ENCODE peak calls at places on chromosome 21, in five cellular contexts. P is HepG2, H is A549, Z is K562, X is stomach. A is an unnamed sample.

GRCh38 chr21:29077651-29078090 is 4.2 kb upstream of the CCT8 start:
- DNase-seq in P (no peak), H (peak), Z (no peak), X (no peak), A (no peak)

GRCh38 chr21:36768496-36768895 is 69.6 kb downstream of the SIM2 start:
- DNase-seq in P (no peak), H (no peak), Z (no peak), X (no peak), A (no peak)

GRCh38 chr21:45833437-45833836 is 148.1 kb upstream of the COL6A1 start:
- DNase-seq in P (no peak), H (no peak), Z (no peak), X (no peak), A (no peak)

GRCh38 chr21:28822882-28823335 is 169.8 kb downstream of the LTN1 start:
- DNase-seq in P (peak), H (no peak), Z (no peak), X (no peak), A (peak)

GRCh38 chr21:29343517-29343916 is 44.8 kb downstream of the BACH1 start:
- DNase-seq in P (no peak), H (no peak), Z (no peak), X (no peak), A (no peak)

GRCh38 chr21:45845790-45846130 is 135.8 kb upstream of the COL6A1 start:
- DNase-seq in P (no peak), H (no peak), Z (no peak), X (peak), A (no peak)

GRCh38 chr21:17688912-17689874 is 76.5 kb upstream of the BTG3 start:
- DNase-seq in P (peak), H (peak), Z (peak), X (peak), A (peak)

GRCh38 chr21:18840239-18840638 is 436.7 kb upstream of the TMPRSS15 start:
- DNase-seq in P (no peak), H (peak), Z (peak), X (no peak), A (no peak)

GRCh38 chr21:42850866-42851391 is 28.4 kb downstream of the WDR4 start:
- DNase-seq in P (no peak), H (peak), Z (peak), X (peak), A (no peak)

GRCh38 chr21:27735699-27736098 is 768.8 kb upstream of the ADAMTS5 start:
- DNase-seq in P (no peak), H (no peak), Z (no peak), X (no peak), A (no peak)

GRCh38 chr21:26686278-26686677 is 113.2 kb upstream of the CYYR1 start:
- DNase-seq in P (no peak), H (peak), Z (no peak), X (no peak), A (no peak)

GRCh38 chr21:45353200-45353599 is 51.8 kb upstream of the COL18A1 start:
- DNase-seq in P (no peak), H (no peak), Z (no peak), X (no peak), A (no peak)

GRCh38 chr21:44301093-44301492 is 1.2 kb downstream of the PFKL start:
- DNase-seq in P (no peak), H (no peak), Z (no peak), X (no peak), A (no peak)

GRCh38 chr21:44299085-44299457 is 782 bp upstream of the PFKL start:
- DNase-seq in P (no peak), H (no peak), Z (no peak), X (no peak), A (no peak)

GRCh38 chr21:44298301-44298700 is 1.6 kb upstream of the PFKL start:
- DNase-seq in P (peak), H (no peak), Z (no peak), X (no peak), A (no peak)

GRCh38 chr21:44300262-44300959 is 558 bp downstream of the PFKL start:
- DNase-seq in P (peak), H (peak), Z (peak), X (peak), A (peak)

DNA sequence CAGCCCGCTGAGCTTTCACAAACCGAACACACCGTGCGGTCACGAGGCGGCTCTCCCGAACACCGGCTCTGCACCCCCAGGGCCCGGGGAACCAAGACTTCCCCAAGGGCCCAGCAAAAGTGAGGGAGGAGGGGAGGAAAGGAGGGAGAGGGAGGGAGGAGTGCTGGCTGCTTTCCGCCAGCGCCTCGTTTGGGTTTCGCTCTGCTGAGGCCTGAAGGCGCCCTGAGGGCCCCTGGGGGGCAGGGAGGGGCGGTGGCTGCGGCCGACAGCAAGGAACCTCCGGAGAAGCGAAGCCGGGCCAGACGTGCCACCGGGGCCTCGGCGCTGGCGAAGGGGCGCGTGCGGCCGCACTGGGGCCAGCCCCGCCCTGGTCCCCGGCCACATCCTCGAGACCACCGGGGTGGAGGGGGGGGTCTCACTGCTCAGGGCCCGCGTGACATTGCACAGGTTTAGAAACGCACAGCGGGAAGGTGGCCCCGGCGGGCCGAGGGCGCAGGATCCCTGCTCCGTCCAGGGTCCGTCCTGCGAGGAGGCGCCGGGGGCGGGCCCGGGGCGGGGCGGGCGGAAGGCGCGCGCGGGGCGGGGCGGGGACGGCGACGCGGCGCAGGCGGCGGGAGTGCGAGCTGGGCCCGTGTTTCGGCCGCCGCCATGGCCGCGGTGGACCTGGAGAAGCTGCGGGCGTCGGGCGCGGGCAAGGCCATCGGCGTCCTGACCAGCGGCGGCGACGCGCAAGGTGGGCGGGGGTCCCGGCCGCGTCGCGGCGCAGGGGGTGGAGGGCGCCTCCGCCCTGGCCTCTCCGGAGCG is at the start of gene PFKL:
- DNase-seq in P (peak), H (peak), Z (peak), X (peak), A (peak)
- TF ChIP-seq POLR2A in P (peak), H (peak), Z (no peak), X (no peak), A (peak)

GRCh38 chr21:15130751-15131150 is 66.0 kb upstream of the NRIP1 start:
- DNase-seq in P (no peak), H (no peak), Z (no peak), X (no peak), A (no peak)
- H3K4me3 ChIP-seq in P (no peak), H (no peak), Z (no peak), X (no peak), A (no peak)

DNA sequence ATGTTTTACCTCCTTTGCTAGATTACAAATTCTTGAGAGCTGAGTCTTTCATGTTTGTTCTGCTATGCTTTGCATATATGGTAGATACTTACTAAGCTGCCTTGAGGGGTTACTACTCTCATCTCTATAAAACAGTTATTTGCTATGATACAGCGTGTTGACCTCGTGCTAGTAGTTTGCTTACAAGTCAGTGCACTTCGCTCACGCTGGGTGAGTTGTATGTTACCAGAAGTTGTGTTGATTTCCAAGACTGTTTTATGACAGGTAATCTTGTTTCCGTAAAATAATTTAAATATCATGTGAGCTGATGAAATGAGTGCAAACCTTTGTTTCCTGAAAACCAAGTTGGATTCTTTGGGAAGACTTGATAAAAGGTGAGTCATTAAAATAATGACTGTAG is 7.3 kb downstream of the MRPS6 start:
- DNase-seq in P (no peak), H (no peak), Z (no peak), X (no peak), A (peak)
- TF ChIP-seq EP300 in P (no peak), H (no peak), Z (no peak), X (no peak), A (no peak)

GRCh38 chr21:34799092-34799491 is 130.3 kb downstream of the CLIC6 start:
- DNase-seq in P (no peak), H (no peak), Z (no peak), X (no peak), A (no peak)

GRCh38 chr21:34801519-34802132 is 132.8 kb downstream of the CLIC6 start:
- DNase-seq in P (no peak), H (peak), Z (peak), X (no peak), A (no peak)

GRCh38 chr21:34802180-34802899 is 133.5 kb downstream of the CLIC6 start:
- DNase-seq in P (no peak), H (no peak), Z (no peak), X (no peak), A (no peak)

GRCh38 chr21:34797926-34798595 is 129.3 kb downstream of the CLIC6 start:
- DNase-seq in P (no peak), H (no peak), Z (no peak), X (no peak), A (no peak)

DNA sequence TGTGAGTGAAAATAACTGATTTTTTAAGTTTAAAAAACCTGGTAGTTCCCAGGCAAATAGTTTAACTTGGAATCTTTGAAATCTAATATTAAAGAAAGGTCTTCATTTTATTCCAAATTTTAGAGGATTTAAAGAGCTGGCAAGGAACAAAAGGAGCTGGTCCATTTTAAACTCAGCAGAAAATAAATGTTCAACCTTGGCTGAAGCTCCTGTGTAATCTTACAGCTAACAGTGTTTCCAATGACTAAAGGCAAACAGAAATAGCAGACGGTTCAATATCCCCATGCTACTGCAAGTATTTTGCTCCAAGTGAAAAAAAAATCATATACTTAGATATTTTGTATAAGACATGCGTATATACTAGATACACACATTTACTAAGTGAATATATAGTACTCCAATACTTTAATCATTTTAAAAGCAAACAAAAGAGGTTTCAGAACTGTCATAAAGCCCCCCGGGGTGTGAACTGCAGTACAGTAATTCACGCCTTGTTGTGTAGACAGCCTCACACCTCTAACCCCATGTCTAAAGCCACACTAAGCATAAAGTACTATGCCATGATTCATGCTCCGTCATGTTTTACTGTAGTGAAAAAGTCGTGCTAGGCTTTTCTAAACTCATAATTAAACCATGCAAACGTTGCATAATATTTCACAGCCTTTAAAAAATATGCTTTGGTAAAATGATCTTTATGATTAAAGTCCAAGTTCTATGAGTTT is 132.2 kb downstream of the CLIC6 start:
- DNase-seq in P (no peak), H (peak), Z (no peak), X (no peak), A (no peak)
- TF ChIP-seq POLR2A in P (no peak), H (no peak), Z (no peak), X (no peak), A (no peak)

GRCh38 chr21:41361053-41361785 is 608 bp upstream of the MX2 start:
- DNase-seq in P (peak), H (no peak), Z (no peak), X (no peak), A (no peak)
- H3K4me3 ChIP-seq in P (no peak), H (no peak), Z (no peak), X (peak), A (peak)

GRCh38 chr21:39349211-39350093 is 564 bp upstream of the HMGN1 start:
- DNase-seq in P (peak), H (peak), Z (peak), X (peak), A (peak)
- TF ChIP-seq EP300 in P (no peak), H (no peak), Z (no peak), X (no peak), A (no peak)

DNA sequence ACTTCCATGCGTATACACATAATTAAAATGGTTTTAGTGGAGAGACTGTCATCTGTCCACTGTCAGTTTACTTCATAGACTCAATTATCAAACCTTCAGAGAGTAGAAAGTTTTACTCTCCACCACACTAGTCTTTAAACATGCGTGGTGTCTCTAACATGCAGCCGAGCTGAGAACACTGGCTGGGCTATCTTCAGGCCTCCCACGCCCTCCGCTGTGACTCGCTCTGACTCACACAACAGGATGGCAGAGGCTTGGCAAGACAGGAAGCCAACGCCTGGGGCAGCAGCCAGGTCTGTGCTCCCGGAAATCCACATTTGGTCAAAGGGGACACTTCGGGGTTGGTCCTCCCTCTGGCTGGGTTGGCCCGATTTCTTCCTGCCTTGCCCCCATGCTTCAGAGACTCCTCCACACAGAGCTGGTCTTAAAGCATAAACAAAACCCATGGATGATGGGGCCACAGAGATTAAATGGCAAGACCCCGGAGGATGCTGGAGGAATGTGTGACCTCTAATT is 22.7 kb upstream of the IFNGR2 start:
- DNase-seq in P (peak), H (peak), Z (peak), X (peak), A (peak)
- TF ChIP-seq POLR2A in P (no peak), H (no peak), Z (no peak), X (no peak), A (peak)

DNA sequence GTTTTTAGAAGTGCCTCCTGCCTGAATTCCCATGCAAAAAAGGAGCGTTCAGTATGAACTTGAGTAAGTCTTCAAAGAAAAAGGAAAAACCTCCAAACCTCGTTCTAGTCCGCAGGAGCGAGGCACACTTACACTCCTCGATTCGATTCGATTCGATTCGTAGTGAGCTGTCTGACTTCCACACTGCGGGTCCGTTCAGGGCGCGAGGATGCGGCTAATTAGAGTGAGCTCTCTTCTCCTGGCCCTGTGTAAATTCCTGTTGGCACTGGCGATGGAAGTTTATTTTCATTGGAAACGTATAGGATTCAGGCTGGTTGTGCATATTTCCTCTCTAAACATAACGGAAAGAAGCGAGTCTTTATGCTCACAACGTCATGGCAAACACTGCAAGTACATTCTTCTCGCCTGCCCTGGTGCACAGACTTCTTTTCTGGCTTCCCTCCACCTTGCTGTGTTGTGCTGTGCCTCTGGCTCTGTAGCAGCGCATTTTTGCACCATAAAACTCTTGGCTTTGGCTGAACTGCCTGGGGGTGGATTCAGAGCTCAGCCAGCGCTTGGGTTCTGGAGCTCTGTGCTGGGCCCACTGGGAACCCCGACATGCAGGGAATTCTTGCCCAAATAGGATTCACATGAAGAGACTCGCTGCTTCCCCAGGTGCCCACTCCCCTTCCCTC is 2.7 kb downstream of the HUNK start:
- DNase-seq in P (no peak), H (no peak), Z (no peak), X (no peak), A (no peak)
- H3K4me3 ChIP-seq in P (no peak), H (no peak), Z (no peak), X (no peak), A (peak)